ENCODE peak calls at places on chromosomes 16 and 17, in ten cellular contexts. One of them, this sample, is unnamed.
A peak's percentile ranks its signal among the peaks of the same experiment; 100 is the strongest.

GRCh38 chr17:34398990-34399389 is 36.0 kb upstream of the CCL1 start:
- DNase-seq in IMR-90: no peak
- DNase-seq in HepG2: no peak
- DNase-seq in fibroblast of lung: no peak
- DNase-seq in tibial nerve: no peak
- DNase-seq in Karpas-422: no peak
- DNase-seq in neural progenitor cell: no peak
- DNase-seq in body of pancreas: no peak
- DNase-seq in DND-41: no peak
- DNase-seq in esophagus squamous epithelium: no peak
- DNase-seq in this sample: no peak

GRCh38 chr17:65231662-65232335 is 94.6 kb downstream of the RGS9 start:
- DNase-seq in HepG2: peak; percentile 70
- DNase-seq in esophagus squamous epithelium: no peak
- DNase-seq in Karpas-422: peak; percentile 86
- DNase-seq in tibial nerve: peak; percentile 16
- DNase-seq in IMR-90: peak; percentile 88
- DNase-seq in fibroblast of lung: peak; percentile 89
- DNase-seq in neural progenitor cell: peak; percentile 88
- DNase-seq in body of pancreas: peak; percentile 51
- DNase-seq in DND-41: peak; percentile 65
- DNase-seq in this sample: no peak

GRCh38 chr17:3994221-3994576 is 30.0 kb upstream of the ATP2A3 start:
- DNase-seq in fibroblast of lung: no peak
- DNase-seq in IMR-90: no peak
- DNase-seq in esophagus squamous epithelium: no peak
- DNase-seq in Karpas-422: no peak
- DNase-seq in neural progenitor cell: no peak
- DNase-seq in body of pancreas: no peak
- DNase-seq in HepG2: no peak
- DNase-seq in tibial nerve: no peak
- DNase-seq in DND-41: no peak
- DNase-seq in this sample: no peak

GRCh38 chr16:21208429-21208828 is 2.9 kb downstream of the ZP2 start:
- DNase-seq in fibroblast of lung: no peak
- DNase-seq in esophagus squamous epithelium: no peak
- DNase-seq in HepG2: no peak
- DNase-seq in body of pancreas: no peak
- DNase-seq in Karpas-422: no peak
- DNase-seq in IMR-90: no peak
- DNase-seq in tibial nerve: no peak
- DNase-seq in DND-41: no peak
- DNase-seq in neural progenitor cell: no peak
- DNase-seq in this sample: no peak

GRCh38 chr16:87723224-87723619 is 42.6 kb downstream of the KLHDC4 start:
- DNase-seq in HepG2: no peak
- DNase-seq in DND-41: no peak
- DNase-seq in fibroblast of lung: peak; percentile 95
- DNase-seq in neural progenitor cell: no peak
- DNase-seq in esophagus squamous epithelium: no peak
- DNase-seq in tibial nerve: peak; percentile 66
- DNase-seq in body of pancreas: peak; percentile 63
- DNase-seq in Karpas-422: no peak
- DNase-seq in IMR-90: peak; percentile 97
- DNase-seq in this sample: no peak

GRCh38 chr17:32746698-32747097 is 130.2 kb downstream of the MYO1D start:
- DNase-seq in Karpas-422: no peak
- DNase-seq in body of pancreas: no peak
- DNase-seq in esophagus squamous epithelium: no peak
- DNase-seq in tibial nerve: no peak
- DNase-seq in IMR-90: peak; percentile 45
- DNase-seq in neural progenitor cell: no peak
- DNase-seq in HepG2: no peak
- DNase-seq in DND-41: no peak
- DNase-seq in fibroblast of lung: peak; percentile 10
- DNase-seq in this sample: no peak

GRCh38 chr17:42679001-42679491 is 2.3 kb upstream of the PLEKHH3 start:
- DNase-seq in IMR-90: peak; percentile 39
- DNase-seq in fibroblast of lung: peak; percentile 45
- DNase-seq in body of pancreas: peak; percentile 76
- DNase-seq in neural progenitor cell: peak; percentile 63
- DNase-seq in esophagus squamous epithelium: no peak
- DNase-seq in Karpas-422: peak; percentile 74
- DNase-seq in HepG2: peak; percentile 66
- DNase-seq in tibial nerve: peak; percentile 52
- DNase-seq in DND-41: peak; percentile 77
- DNase-seq in this sample: no peak

GRCh38 chr17:81004336-81005015 is 12.8 kb downstream of the CHMP6 start:
- DNase-seq in fibroblast of lung: no peak
- DNase-seq in Karpas-422: no peak
- DNase-seq in neural progenitor cell: peak; percentile 39
- DNase-seq in HepG2: no peak
- DNase-seq in tibial nerve: no peak
- DNase-seq in IMR-90: no peak
- DNase-seq in esophagus squamous epithelium: no peak
- DNase-seq in DND-41: no peak
- DNase-seq in body of pancreas: no peak
- DNase-seq in this sample: no peak

GRCh38 chr16:80285089-80285488 is 255.7 kb upstream of the DYNLRB2 start:
- DNase-seq in tibial nerve: no peak
- DNase-seq in IMR-90: peak; percentile 89
- DNase-seq in esophagus squamous epithelium: no peak
- DNase-seq in fibroblast of lung: peak; percentile 93
- DNase-seq in Karpas-422: no peak
- DNase-seq in HepG2: no peak
- DNase-seq in neural progenitor cell: no peak
- DNase-seq in DND-41: no peak
- DNase-seq in body of pancreas: no peak
- DNase-seq in this sample: no peak

GRCh38 chr16:49628148-49628547 is 227.8 kb downstream of the ZNF423 start:
- DNase-seq in Karpas-422: no peak
- DNase-seq in fibroblast of lung: no peak
- DNase-seq in tibial nerve: no peak
- DNase-seq in neural progenitor cell: no peak
- DNase-seq in HepG2: no peak
- DNase-seq in esophagus squamous epithelium: no peak
- DNase-seq in DND-41: no peak
- DNase-seq in IMR-90: no peak
- DNase-seq in body of pancreas: no peak
- DNase-seq in this sample: no peak

GRCh38 chr16:24950275-24950674 is 64.9 kb downstream of the ARHGAP17 start:
- DNase-seq in HepG2: no peak
- DNase-seq in fibroblast of lung: peak; percentile 80
- DNase-seq in esophagus squamous epithelium: no peak
- DNase-seq in Karpas-422: no peak
- DNase-seq in body of pancreas: no peak
- DNase-seq in neural progenitor cell: no peak
- DNase-seq in IMR-90: peak; percentile 84
- DNase-seq in tibial nerve: no peak
- DNase-seq in DND-41: no peak
- DNase-seq in this sample: no peak

GRCh38 chr17:57342141-57342540 is 85.8 kb downstream of the MSI2 start:
- DNase-seq in HepG2: no peak
- DNase-seq in IMR-90: no peak
- DNase-seq in fibroblast of lung: no peak
- DNase-seq in neural progenitor cell: no peak
- DNase-seq in Karpas-422: no peak
- DNase-seq in body of pancreas: no peak
- DNase-seq in DND-41: no peak
- DNase-seq in tibial nerve: no peak
- DNase-seq in esophagus squamous epithelium: no peak
- DNase-seq in this sample: no peak

GRCh38 chr17:50767030-50767429 is 288 bp downstream of the ANKRD40CL start:
- DNase-seq in DND-41: no peak
- DNase-seq in Karpas-422: no peak
- DNase-seq in body of pancreas: no peak
- DNase-seq in esophagus squamous epithelium: no peak
- DNase-seq in fibroblast of lung: no peak
- DNase-seq in IMR-90: no peak
- DNase-seq in tibial nerve: no peak
- DNase-seq in HepG2: no peak
- DNase-seq in neural progenitor cell: no peak
- DNase-seq in this sample: peak; percentile 27

GRCh38 chr16:23949630-23950290 is 114.0 kb downstream of the PRKCB start:
- DNase-seq in DND-41: peak; percentile 92
- DNase-seq in esophagus squamous epithelium: no peak
- DNase-seq in body of pancreas: peak; percentile 32
- DNase-seq in Karpas-422: no peak
- DNase-seq in fibroblast of lung: no peak
- DNase-seq in tibial nerve: no peak
- DNase-seq in HepG2: no peak
- DNase-seq in neural progenitor cell: no peak
- DNase-seq in IMR-90: no peak
- DNase-seq in this sample: peak; percentile 71

DNA sequence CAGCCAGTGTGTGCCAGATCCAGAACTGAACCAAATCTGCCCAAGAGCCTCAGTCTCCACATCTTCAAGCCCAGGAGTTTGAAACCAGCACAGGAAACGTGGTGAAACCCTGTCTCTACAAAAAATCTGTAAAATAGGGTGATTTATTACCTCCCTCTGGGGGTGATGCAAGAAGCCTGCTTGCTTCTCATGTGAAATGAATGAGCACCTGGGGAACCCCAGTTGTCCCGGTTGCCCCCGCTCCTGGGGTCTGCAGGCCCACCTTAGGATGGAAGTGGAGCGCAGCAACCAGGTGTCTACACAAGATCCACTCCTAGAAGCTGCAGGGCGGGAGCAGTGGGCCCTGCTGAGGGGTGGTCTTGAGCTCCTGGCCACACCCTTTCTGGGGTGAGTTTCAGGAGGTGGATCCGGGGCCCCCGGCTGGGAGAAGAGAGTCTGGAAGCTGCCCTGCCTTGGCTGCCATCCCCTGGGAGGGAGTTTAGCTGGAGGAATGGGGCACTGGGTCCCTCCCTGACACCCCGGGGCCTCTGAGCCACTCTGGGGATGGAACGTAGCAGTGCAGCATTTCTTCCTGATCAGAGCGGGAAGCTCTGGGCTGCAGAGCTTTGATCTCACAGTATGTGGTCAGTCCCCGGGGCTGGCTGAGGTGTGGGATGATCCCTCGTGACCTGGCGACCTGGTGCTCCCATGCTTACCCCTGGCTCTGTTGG is 117.8 kb downstream of the RAB11FIP4 start:
- DNase-seq in body of pancreas: no peak
- DNase-seq in Karpas-422: peak; percentile 63
- DNase-seq in neural progenitor cell: no peak
- DNase-seq in HepG2: no peak
- DNase-seq in tibial nerve: no peak
- DNase-seq in IMR-90: no peak
- DNase-seq in esophagus squamous epithelium: no peak
- DNase-seq in DND-41: no peak
- DNase-seq in fibroblast of lung: no peak
- DNase-seq in this sample: no peak
- H3K27ac ChIP-seq in body of pancreas: no peak overlapping the region
- H3K27ac ChIP-seq in Karpas-422: peak overlapping the region; percentile 46
- H3K27ac ChIP-seq in neural progenitor cell: no peak overlapping the region
- H3K27ac ChIP-seq in HepG2: peak overlapping the region; percentile 10
- H3K27ac ChIP-seq in tibial nerve: peak overlapping the region; percentile 66
- H3K27ac ChIP-seq in IMR-90: no peak overlapping the region
- H3K27ac ChIP-seq in esophagus squamous epithelium: no peak overlapping the region
- H3K27ac ChIP-seq in DND-41: no peak overlapping the region
- H3K27ac ChIP-seq in fibroblast of lung: no peak overlapping the region
- H3K27ac ChIP-seq in this sample: peak overlapping the region; percentile 66

DNA sequence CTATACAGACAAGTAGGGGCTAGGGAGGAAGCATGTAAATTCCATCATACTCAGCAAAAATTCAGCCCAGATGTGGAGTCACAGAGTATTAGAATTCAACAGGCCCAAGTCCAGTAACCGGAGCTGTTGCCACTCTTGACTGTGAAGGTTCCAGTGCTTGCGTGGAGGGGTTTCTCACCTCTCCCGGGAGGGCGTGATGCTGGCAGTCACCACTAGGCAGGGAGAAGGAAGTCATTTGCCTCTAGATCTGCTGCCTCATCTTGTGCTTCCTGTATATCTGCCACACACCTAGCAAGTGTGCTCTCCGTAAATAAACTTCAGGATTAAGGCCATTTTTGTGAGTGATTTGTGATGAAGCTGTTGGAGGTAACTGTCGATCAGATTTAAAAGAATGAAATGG is 1.0 kb upstream of the CKLF start:
- DNase-seq in Karpas-422: peak; percentile 88
- DNase-seq in HepG2: peak; percentile 78
- DNase-seq in tibial nerve: no peak
- DNase-seq in fibroblast of lung: peak; percentile 24
- DNase-seq in esophagus squamous epithelium: no peak
- DNase-seq in DND-41: peak; percentile 83
- DNase-seq in IMR-90: peak; percentile 9
- DNase-seq in neural progenitor cell: peak; percentile 37
- DNase-seq in body of pancreas: peak; percentile 44
- DNase-seq in this sample: peak; percentile 39
- H3K4me1 ChIP-seq in Karpas-422: peaks cover 57% of the 10 kb centered on the region
- H3K4me1 ChIP-seq in HepG2: peaks cover 75% of the 10 kb centered on the region
- H3K4me1 ChIP-seq in tibial nerve: peaks cover 26% of the 10 kb centered on the region
- H3K4me1 ChIP-seq in fibroblast of lung: peaks cover 11% of the 10 kb centered on the region
- H3K4me1 ChIP-seq in esophagus squamous epithelium: peaks cover 27% of the 10 kb centered on the region
- H3K4me1 ChIP-seq in DND-41: peaks cover 86% of the 10 kb centered on the region
- H3K4me1 ChIP-seq in IMR-90: peaks cover 7% of the 10 kb centered on the region
- H3K4me1 ChIP-seq in neural progenitor cell: peaks cover 15% of the 10 kb centered on the region
- H3K4me1 ChIP-seq in body of pancreas: peaks cover 47% of the 10 kb centered on the region
- H3K4me1 ChIP-seq in this sample: peaks cover 66% of the 10 kb centered on the region

DNA sequence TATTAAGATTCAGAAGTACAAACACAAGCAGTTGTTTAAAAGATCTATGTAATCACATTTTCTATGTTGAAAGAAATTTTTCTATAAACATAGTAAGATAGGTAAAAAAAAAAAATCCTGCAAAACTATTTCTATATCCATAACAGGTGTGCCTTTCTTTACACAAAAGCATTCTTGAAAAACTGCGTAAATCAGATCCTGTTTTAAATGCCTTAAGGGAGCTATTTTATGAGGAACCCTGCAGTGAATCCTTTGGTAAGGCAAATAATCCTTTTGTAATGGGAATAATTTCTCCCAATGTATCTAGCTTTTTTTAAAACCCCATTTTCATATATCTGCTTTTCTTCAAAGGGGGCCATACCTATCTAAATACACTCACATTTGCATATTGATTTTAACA is 157.3 kb downstream of the AATF start:
- DNase-seq in fibroblast of lung: no peak
- DNase-seq in DND-41: no peak
- DNase-seq in esophagus squamous epithelium: no peak
- DNase-seq in neural progenitor cell: no peak
- DNase-seq in Karpas-422: no peak
- DNase-seq in IMR-90: no peak
- DNase-seq in HepG2: no peak
- DNase-seq in body of pancreas: no peak
- DNase-seq in tibial nerve: no peak
- DNase-seq in this sample: no peak
- H3K9me3 ChIP-seq in fibroblast of lung: no peaks in the 10 kb centered on the region
- H3K9me3 ChIP-seq in DND-41: no peaks in the 10 kb centered on the region
- H3K9me3 ChIP-seq in esophagus squamous epithelium: no peaks in the 10 kb centered on the region
- H3K9me3 ChIP-seq in neural progenitor cell: no peaks in the 10 kb centered on the region
- H3K9me3 ChIP-seq in Karpas-422: no peaks in the 10 kb centered on the region
- H3K9me3 ChIP-seq in IMR-90: no peaks in the 10 kb centered on the region
- H3K9me3 ChIP-seq in HepG2: no peaks in the 10 kb centered on the region
- H3K9me3 ChIP-seq in body of pancreas: no peaks in the 10 kb centered on the region
- H3K9me3 ChIP-seq in tibial nerve: no peaks in the 10 kb centered on the region
- H3K9me3 ChIP-seq in this sample: no peaks in the 10 kb centered on the region

DNA sequence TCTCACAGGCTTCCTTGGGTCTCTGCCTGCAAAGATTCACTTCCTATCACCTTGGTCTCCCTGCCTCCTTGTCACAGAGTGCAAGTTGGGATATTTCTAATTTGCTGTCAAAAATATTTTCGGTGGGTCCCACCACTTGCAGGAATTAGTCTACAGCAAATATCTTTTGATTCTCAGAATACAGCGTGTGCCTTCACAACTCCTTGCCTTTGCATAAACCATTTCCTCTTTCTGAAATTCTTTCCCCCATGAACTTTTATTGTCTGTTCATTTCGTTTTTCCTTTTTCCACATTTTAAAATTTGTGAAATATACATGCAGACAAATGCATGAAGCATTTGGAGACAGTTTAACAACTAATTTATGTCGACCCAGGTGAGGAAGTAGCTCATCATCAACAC is 60.0 kb downstream of the HS3ST3B1 start:
- DNase-seq in HepG2: no peak
- DNase-seq in IMR-90: no peak
- DNase-seq in DND-41: no peak
- DNase-seq in esophagus squamous epithelium: no peak
- DNase-seq in tibial nerve: no peak
- DNase-seq in neural progenitor cell: no peak
- DNase-seq in fibroblast of lung: no peak
- DNase-seq in Karpas-422: no peak
- DNase-seq in body of pancreas: no peak
- DNase-seq in this sample: no peak
- H3K27ac ChIP-seq in HepG2: peak overlapping the region; percentile 47
- H3K27ac ChIP-seq in IMR-90: no peak overlapping the region
- H3K27ac ChIP-seq in DND-41: no peak overlapping the region
- H3K27ac ChIP-seq in esophagus squamous epithelium: no peak overlapping the region
- H3K27ac ChIP-seq in tibial nerve: no peak overlapping the region
- H3K27ac ChIP-seq in neural progenitor cell: no peak overlapping the region
- H3K27ac ChIP-seq in fibroblast of lung: no peak overlapping the region
- H3K27ac ChIP-seq in Karpas-422: no peak overlapping the region
- H3K27ac ChIP-seq in body of pancreas: no peak overlapping the region
- H3K27ac ChIP-seq in this sample: no peak overlapping the region